ENCODE peak calls at places on chromosome 17, in nine cellular contexts. W is BE2C; V is left lung; J is AG09319; T is CD4-positive, alpha-beta T cell; M is PC-3; X is omental fat pad; P is choroid plexus epithelial cell; K is AG10803. O is an unnamed sample.

GRCh38 chr17:19833914-19834313 is 33.8 kb downstream of the ULK2 start:
- DNase-seq in J (no peak), V (no peak), M (no peak), K (no peak), P (no peak), T (no peak), X (no peak), W (no peak), O (no peak)

GRCh38 chr17:19718041-19718612 is 1.7 kb upstream of the SLC47A2 start:
- DNase-seq in X (no peak), P (no peak), W (no peak), K (no peak), M (no peak), V (no peak), T (no peak), J (no peak), O (no peak)

GRCh38 chr17:73641779-73642580 is 2.3 kb downstream of the SDK2 start:
- DNase-seq in J (no peak), X (no peak), T (no peak), K (no peak), M (no peak), P (no peak), W (no peak), V (no peak), O (no peak)

GRCh38 chr17:67026341-67026740 is 18.0 kb upstream of the CACNG1 start:
- DNase-seq in K (peak), T (no peak), P (peak), W (no peak), X (no peak), V (no peak), J (no peak), M (no peak), O (no peak)

GRCh38 chr17:49717371-49717841 is 9.6 kb upstream of the SLC35B1 start:
- DNase-seq in T (no peak), M (no peak), P (no peak), J (no peak), W (no peak), K (no peak), X (no peak), V (no peak), O (no peak)

GRCh38 chr17:50177983-50178834 is 12.4 kb downstream of the SGCA start:
- DNase-seq in V (peak), X (no peak), M (peak), W (peak), T (peak), P (peak), K (peak), J (no peak), O (peak)

GRCh38 chr17:76940738-76941350 is 72.6 kb downstream of the MGAT5B start:
- DNase-seq in V (no peak), X (no peak), P (peak), T (no peak), M (peak), J (no peak), W (peak), K (no peak), O (no peak)

GRCh38 chr17:40070895-40071719 is 8.3 kb downstream of the THRA start:
- DNase-seq in J (no peak), W (no peak), P (no peak), X (no peak), K (no peak), T (no peak), M (no peak), V (peak), O (no peak)

GRCh38 chr17:3536736-3537135 is 20.9 kb downstream of the TRPV3 start:
- DNase-seq in X (no peak), M (no peak), T (no peak), J (no peak), P (no peak), K (no peak), V (no peak), W (no peak), O (no peak)

GRCh38 chr17:17511971-17512858 is 16.0 kb upstream of the RASD1 start:
- DNase-seq in T (no peak), V (no peak), M (peak), K (peak), W (no peak), P (peak), J (peak), X (no peak), O (peak)

GRCh38 chr17:41691031-41691777 is 2.5 kb downstream of the EIF1 start:
- DNase-seq in T (no peak), X (no peak), W (no peak), M (no peak), V (no peak), J (no peak), P (peak), K (no peak), O (no peak)

GRCh38 chr17:5181509-5182305 is 10.0 kb downstream of the ZNF594 start:
- DNase-seq in W (no peak), V (no peak), J (no peak), M (no peak), K (no peak), P (no peak), X (no peak), T (no peak), O (no peak)

DNA sequence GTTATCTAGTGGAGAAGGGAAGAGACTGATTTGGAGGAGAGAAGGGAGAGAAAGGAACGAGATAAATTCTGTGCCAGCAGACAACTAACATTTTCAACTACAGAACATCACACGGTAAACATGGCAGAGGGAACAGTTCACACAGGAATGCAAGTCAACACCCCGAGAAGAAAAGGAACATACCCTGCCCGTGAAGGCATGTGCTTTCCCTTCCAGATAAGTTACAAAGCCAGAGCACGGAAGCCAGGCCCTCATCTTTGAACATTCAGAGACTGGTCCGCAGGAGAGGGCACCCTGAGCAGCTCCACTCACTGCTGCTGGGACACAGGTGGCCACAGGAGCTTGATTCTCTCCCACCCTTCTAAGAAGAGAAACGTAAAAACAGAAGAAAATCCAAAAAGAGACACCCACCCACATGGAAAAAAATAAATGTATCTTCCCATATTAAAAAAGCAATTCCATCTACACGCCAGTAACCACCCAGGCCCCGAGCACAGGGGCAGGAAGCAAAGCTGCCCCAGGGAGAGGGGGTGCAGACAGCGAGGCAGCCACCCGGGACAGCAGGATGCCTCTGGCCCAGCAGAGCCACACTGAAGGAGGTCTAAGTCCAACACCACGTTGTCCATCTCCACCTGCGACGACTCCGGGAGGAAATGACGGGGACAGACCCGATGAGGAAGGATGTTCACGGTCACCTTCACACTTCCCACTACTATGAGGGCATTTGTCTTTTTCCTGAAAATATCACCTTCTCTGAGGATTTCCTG is 14.2 kb upstream of the CYTH1 start:
- DNase-seq in M (no peak), X (no peak), P (no peak), W (no peak), V (no peak), J (no peak), K (no peak), T (no peak), O (no peak)
- TF ChIP-seq CTCF in M (no peak), X (no peak), P (no peak), W (no peak), V (no peak), J (no peak), K (no peak), T (no peak), O (no peak)

DNA sequence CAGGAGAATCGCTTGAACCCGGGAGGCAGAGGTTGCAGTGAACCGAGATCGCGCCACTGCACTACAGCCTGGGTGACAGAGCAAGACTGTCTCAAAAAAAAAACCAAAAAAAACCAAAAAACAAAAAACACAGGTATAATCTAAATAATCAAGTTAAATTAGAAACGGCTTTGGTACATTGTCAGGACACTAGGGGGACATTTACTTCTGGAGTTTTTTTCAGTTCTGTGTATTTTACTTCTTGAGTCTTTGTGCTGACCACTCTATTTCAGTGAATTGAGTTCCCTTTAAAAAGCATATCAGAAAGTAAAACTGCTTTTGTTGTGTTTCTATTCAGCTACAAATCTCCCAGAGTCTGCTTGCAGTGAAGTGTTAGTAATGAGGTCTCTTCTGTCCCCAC is 36.3 kb downstream of the DHRS7B start:
- DNase-seq in V (no peak), P (no peak), X (no peak), J (no peak), M (no peak), K (no peak), W (no peak), T (no peak), O (no peak)
- TF ChIP-seq CTCF in V (no peak), P (peak), X (no peak), J (no peak), M (no peak), K (peak), W (no peak), T (no peak), O (no peak)

GRCh38 chr17:74860229-74860998 is 729 bp upstream of the GRIN2C start:
- DNase-seq in V (no peak), W (no peak), X (no peak), K (no peak), M (no peak), P (no peak), J (no peak), T (no peak), O (no peak)
- TF ChIP-seq CTCF in V (no peak), W (no peak), X (no peak), K (no peak), M (no peak), P (no peak), J (no peak), T (no peak), O (no peak)

GRCh38 chr17:27605409-27605808 is 25.6 kb upstream of the LGALS9 start:
- DNase-seq in P (no peak), J (no peak), W (no peak), M (no peak), X (no peak), T (no peak), V (no peak), K (no peak), O (no peak)

GRCh38 chr17:27601975-27602302 is 29.0 kb upstream of the LGALS9 start:
- DNase-seq in T (no peak), P (no peak), V (no peak), X (no peak), W (no peak), J (no peak), K (no peak), M (no peak), O (no peak)

GRCh38 chr17:27602721-27603445 is 28.1 kb upstream of the LGALS9 start:
- DNase-seq in W (peak), X (peak), P (peak), V (peak), T (peak), J (peak), M (peak), K (peak), O (peak)

GRCh38 chr17:27603870-27604794 is 26.9 kb upstream of the LGALS9 start:
- DNase-seq in J (no peak), X (no peak), T (no peak), W (no peak), K (no peak), V (no peak), M (peak), P (no peak), O (no peak)

GRCh38 chr17:27603446-27603820 is 27.6 kb upstream of the LGALS9 start:
- DNase-seq in V (no peak), W (no peak), K (no peak), P (no peak), X (no peak), T (no peak), M (no peak), J (no peak), O (no peak)
- TF ChIP-seq CTCF in V (no peak), W (no peak), K (no peak), P (no peak), X (no peak), T (peak), M (no peak), J (no peak), O (no peak)

GRCh38 chr17:2075336-2076056 is 20.6 kb downstream of the HIC1 start:
- DNase-seq in M (peak), X (no peak), T (no peak), V (no peak), W (peak), J (no peak), P (peak), K (peak), O (peak)
- TF ChIP-seq CTCF in M (no peak), X (no peak), T (no peak), V (no peak), W (no peak), J (peak), P (peak), K (no peak), O (no peak)

GRCh38 chr17:2174471-2175293 is 119.8 kb downstream of the HIC1 start:
- DNase-seq in J (peak), W (peak), X (no peak), V (peak), T (no peak), K (peak), P (peak), M (no peak), O (peak)
- TF ChIP-seq CTCF in J (no peak), W (no peak), X (no peak), V (no peak), T (no peak), K (peak), P (peak), M (no peak), O (peak)